ENCODE peak calls at places on chromosomes 16 and 17, in eight cellular contexts. One of them, this sample, is unnamed.

GRCh38 chr16:89022051-89022836 is 45.2 kb upstream of the CBFA2T3 start:
- DNase-seq in BJ: no peak
- DNase-seq in activated CD4-positive, alpha-beta T cell treated with anti-CD3 and anti-CD28 coated beads for 48 hours: no peak
- DNase-seq in activated T-cell treated with anti-CD3 and anti-CD28 coated beads for 1 hour: no peak
- DNase-seq in astrocyte of the spinal cord: no peak
- DNase-seq in NCI-H1694: no peak
- DNase-seq in renal cortical epithelial cell: no peak
- DNase-seq in NCI-H1436: no peak
- DNase-seq in this sample: no peak

GRCh38 chr17:67066717-67067116 is 22.4 kb downstream of the CACNG1 start:
- DNase-seq in NCI-H1436: no peak
- DNase-seq in astrocyte of the spinal cord: no peak
- DNase-seq in NCI-H1694: no peak
- DNase-seq in activated CD4-positive, alpha-beta T cell treated with anti-CD3 and anti-CD28 coated beads for 48 hours: no peak
- DNase-seq in BJ: no peak
- DNase-seq in renal cortical epithelial cell: no peak
- DNase-seq in activated T-cell treated with anti-CD3 and anti-CD28 coated beads for 1 hour: no peak
- DNase-seq in this sample: no peak

GRCh38 chr16:68909099-68909733 is 65.9 kb downstream of the TANGO6 start:
- DNase-seq in renal cortical epithelial cell: no peak
- DNase-seq in astrocyte of the spinal cord: no peak
- DNase-seq in BJ: no peak
- DNase-seq in activated CD4-positive, alpha-beta T cell treated with anti-CD3 and anti-CD28 coated beads for 48 hours: no peak
- DNase-seq in NCI-H1436: no peak
- DNase-seq in NCI-H1694: no peak
- DNase-seq in activated T-cell treated with anti-CD3 and anti-CD28 coated beads for 1 hour: no peak
- DNase-seq in this sample: no peak

GRCh38 chr17:47889734-47890529 is 6.1 kb upstream of the SP2 start:
- DNase-seq in renal cortical epithelial cell: peak; percentile 60
- DNase-seq in astrocyte of the spinal cord: peak; percentile 75
- DNase-seq in NCI-H1436: peak; percentile 90
- DNase-seq in activated T-cell treated with anti-CD3 and anti-CD28 coated beads for 1 hour: peak; percentile 96
- DNase-seq in NCI-H1694: peak; percentile 77
- DNase-seq in activated CD4-positive, alpha-beta T cell treated with anti-CD3 and anti-CD28 coated beads for 48 hours: peak; percentile 95
- DNase-seq in BJ: no peak
- DNase-seq in this sample: peak; percentile 89

GRCh38 chr16:48276102-48276501 is 28.8 kb upstream of the ABCC11 start:
- DNase-seq in activated CD4-positive, alpha-beta T cell treated with anti-CD3 and anti-CD28 coated beads for 48 hours: no peak
- DNase-seq in astrocyte of the spinal cord: peak; percentile 45
- DNase-seq in NCI-H1694: no peak
- DNase-seq in activated T-cell treated with anti-CD3 and anti-CD28 coated beads for 1 hour: no peak
- DNase-seq in NCI-H1436: no peak
- DNase-seq in renal cortical epithelial cell: peak; percentile 82
- DNase-seq in BJ: peak; percentile 4
- DNase-seq in this sample: no peak

GRCh38 chr16:86899757-86900156 is 321.4 kb downstream of the FOXL1 start:
- DNase-seq in NCI-H1694: no peak
- DNase-seq in NCI-H1436: no peak
- DNase-seq in BJ: no peak
- DNase-seq in renal cortical epithelial cell: no peak
- DNase-seq in activated CD4-positive, alpha-beta T cell treated with anti-CD3 and anti-CD28 coated beads for 48 hours: no peak
- DNase-seq in activated T-cell treated with anti-CD3 and anti-CD28 coated beads for 1 hour: no peak
- DNase-seq in astrocyte of the spinal cord: peak; percentile 42
- DNase-seq in this sample: no peak

GRCh38 chr16:84463221-84463620 is 41.2 kb downstream of the MEAK7 start:
- DNase-seq in activated CD4-positive, alpha-beta T cell treated with anti-CD3 and anti-CD28 coated beads for 48 hours: no peak
- DNase-seq in astrocyte of the spinal cord: no peak
- DNase-seq in NCI-H1436: no peak
- DNase-seq in BJ: no peak
- DNase-seq in NCI-H1694: no peak
- DNase-seq in renal cortical epithelial cell: no peak
- DNase-seq in activated T-cell treated with anti-CD3 and anti-CD28 coated beads for 1 hour: no peak
- DNase-seq in this sample: no peak

GRCh38 chr16:54928016-54928356 is 2.7 kb upstream of the IRX5 start:
- DNase-seq in astrocyte of the spinal cord: peak; percentile 43
- DNase-seq in NCI-H1436: no peak
- DNase-seq in activated CD4-positive, alpha-beta T cell treated with anti-CD3 and anti-CD28 coated beads for 48 hours: peak; percentile 11
- DNase-seq in NCI-H1694: peak; percentile 6
- DNase-seq in BJ: no peak
- DNase-seq in activated T-cell treated with anti-CD3 and anti-CD28 coated beads for 1 hour: no peak
- DNase-seq in renal cortical epithelial cell: no peak
- DNase-seq in this sample: no peak

GRCh38 chr17:48770954-48771353 is 42.4 kb upstream of the HOXB13 start:
- DNase-seq in activated T-cell treated with anti-CD3 and anti-CD28 coated beads for 1 hour: no peak
- DNase-seq in NCI-H1436: no peak
- DNase-seq in renal cortical epithelial cell: no peak
- DNase-seq in activated CD4-positive, alpha-beta T cell treated with anti-CD3 and anti-CD28 coated beads for 48 hours: no peak
- DNase-seq in NCI-H1694: no peak
- DNase-seq in BJ: no peak
- DNase-seq in astrocyte of the spinal cord: no peak
- DNase-seq in this sample: no peak